ENCODE peak calls at places on chromosomes 3 and 15, in eight cellular contexts. One of them, this sample, is unnamed.
A peak's percentile ranks its signal among the peaks of the same experiment; 100 is the strongest.

GRCh38 chr15:38050529-38050928 is 116.1 kb downstream of the TMCO5A start:
- DNase-seq in heart left ventricle: no peak
- DNase-seq in right lobe of liver: no peak
- DNase-seq in Peyer's patch: no peak
- DNase-seq in MM.1S: no peak
- DNase-seq in GM12865: no peak
- DNase-seq in psoas muscle: no peak
- DNase-seq in IMR-90: peak; percentile 69
- DNase-seq in this sample: peak; percentile 82

GRCh38 chr3:63976166-63976861 is 47.0 kb downstream of the PSMD6 start:
- DNase-seq in heart left ventricle: no peak
- DNase-seq in right lobe of liver: no peak
- DNase-seq in Peyer's patch: no peak
- DNase-seq in MM.1S: no peak
- DNase-seq in GM12865: no peak
- DNase-seq in psoas muscle: no peak
- DNase-seq in IMR-90: peak; percentile 96
- DNase-seq in this sample: peak; percentile 92

GRCh38 chr15:79378394-79379158 is 53.6 kb upstream of the MINAR1 start:
- DNase-seq in heart left ventricle: no peak
- DNase-seq in right lobe of liver: no peak
- DNase-seq in Peyer's patch: no peak
- DNase-seq in MM.1S: no peak
- DNase-seq in GM12865: no peak
- DNase-seq in psoas muscle: no peak
- DNase-seq in IMR-90: peak; percentile 17
- DNase-seq in this sample: peak; percentile 15

GRCh38 chr3:173733029-173733652 is 335.6 kb downstream of the NLGN1 start:
- DNase-seq in heart left ventricle: no peak
- DNase-seq in right lobe of liver: no peak
- DNase-seq in Peyer's patch: no peak
- DNase-seq in MM.1S: peak; percentile 52
- DNase-seq in GM12865: peak; percentile 7
- DNase-seq in psoas muscle: no peak
- DNase-seq in IMR-90: peak; percentile 64
- DNase-seq in this sample: peak; percentile 68

GRCh38 chr3:10194328-10195071 is 29.8 kb downstream of the IRAK2 start:
- DNase-seq in heart left ventricle: peak; percentile 49
- DNase-seq in right lobe of liver: no peak
- DNase-seq in Peyer's patch: peak; percentile 72
- DNase-seq in MM.1S: no peak
- DNase-seq in GM12865: peak; percentile 87
- DNase-seq in psoas muscle: peak; percentile 30
- DNase-seq in IMR-90: no peak
- DNase-seq in this sample: no peak

GRCh38 chr15:28132524-28133275 is 33.6 kb upstream of the OCA2 start:
- DNase-seq in heart left ventricle: no peak
- DNase-seq in right lobe of liver: no peak
- DNase-seq in Peyer's patch: no peak
- DNase-seq in MM.1S: no peak
- DNase-seq in GM12865: no peak
- DNase-seq in psoas muscle: no peak
- DNase-seq in IMR-90: peak; percentile 68
- DNase-seq in this sample: peak; percentile 72

GRCh38 chr3:195061756-195062655 is 209.0 kb downstream of the XXYLT1 start:
- DNase-seq in heart left ventricle: no peak
- DNase-seq in right lobe of liver: no peak
- DNase-seq in Peyer's patch: no peak
- DNase-seq in MM.1S: no peak
- DNase-seq in GM12865: no peak
- DNase-seq in psoas muscle: no peak
- DNase-seq in IMR-90: no peak
- DNase-seq in this sample: no peak

GRCh38 chr3:50248387-50248786 is 12.4 kb downstream of the GNAI2 start:
- DNase-seq in heart left ventricle: peak; percentile 63
- DNase-seq in right lobe of liver: no peak
- DNase-seq in Peyer's patch: no peak
- DNase-seq in MM.1S: no peak
- DNase-seq in GM12865: no peak
- DNase-seq in psoas muscle: peak; percentile 46
- DNase-seq in IMR-90: no peak
- DNase-seq in this sample: peak; percentile 64

GRCh38 chr3:42733501-42734262 is 31.1 kb upstream of the HHATL start:
- DNase-seq in heart left ventricle: no peak
- DNase-seq in right lobe of liver: no peak
- DNase-seq in Peyer's patch: no peak
- DNase-seq in MM.1S: peak; percentile 17
- DNase-seq in GM12865: no peak
- DNase-seq in psoas muscle: no peak
- DNase-seq in IMR-90: no peak
- DNase-seq in this sample: no peak

GRCh38 chr3:53753518-53754183 is 92.6 kb downstream of the CHDH start:
- DNase-seq in heart left ventricle: no peak
- DNase-seq in right lobe of liver: no peak
- DNase-seq in Peyer's patch: no peak
- DNase-seq in MM.1S: peak; percentile 68
- DNase-seq in GM12865: peak; percentile 68
- DNase-seq in psoas muscle: no peak
- DNase-seq in IMR-90: no peak
- DNase-seq in this sample: no peak

GRCh38 chr3:94336076-94336741 is 273.3 kb downstream of the NSUN3 start:
- DNase-seq in heart left ventricle: no peak
- DNase-seq in right lobe of liver: no peak
- DNase-seq in Peyer's patch: no peak
- DNase-seq in MM.1S: peak; percentile 13
- DNase-seq in GM12865: peak; percentile 8
- DNase-seq in psoas muscle: no peak
- DNase-seq in IMR-90: peak; percentile 70
- DNase-seq in this sample: peak; percentile 2

GRCh38 chr15:64883097-64883581 is 28.6 kb upstream of the ANKDD1A start:
- DNase-seq in heart left ventricle: no peak
- DNase-seq in right lobe of liver: no peak
- DNase-seq in Peyer's patch: no peak
- DNase-seq in MM.1S: no peak
- DNase-seq in GM12865: peak; percentile 79
- DNase-seq in psoas muscle: no peak
- DNase-seq in IMR-90: peak; percentile 33
- DNase-seq in this sample: no peak

GRCh38 chr3:179732661-179733348 is 80.0 kb downstream of the USP13 start:
- DNase-seq in heart left ventricle: peak; percentile 62
- DNase-seq in right lobe of liver: peak; percentile 86
- DNase-seq in Peyer's patch: peak; percentile 17
- DNase-seq in MM.1S: no peak
- DNase-seq in GM12865: no peak
- DNase-seq in psoas muscle: peak; percentile 84
- DNase-seq in IMR-90: no peak
- DNase-seq in this sample: peak; percentile 15

GRCh38 chr3:181554233-181554765 is 157.4 kb upstream of the SOX2 start:
- DNase-seq in heart left ventricle: no peak
- DNase-seq in right lobe of liver: no peak
- DNase-seq in Peyer's patch: no peak
- DNase-seq in MM.1S: no peak
- DNase-seq in GM12865: no peak
- DNase-seq in psoas muscle: no peak
- DNase-seq in IMR-90: no peak
- DNase-seq in this sample: no peak

DNA sequence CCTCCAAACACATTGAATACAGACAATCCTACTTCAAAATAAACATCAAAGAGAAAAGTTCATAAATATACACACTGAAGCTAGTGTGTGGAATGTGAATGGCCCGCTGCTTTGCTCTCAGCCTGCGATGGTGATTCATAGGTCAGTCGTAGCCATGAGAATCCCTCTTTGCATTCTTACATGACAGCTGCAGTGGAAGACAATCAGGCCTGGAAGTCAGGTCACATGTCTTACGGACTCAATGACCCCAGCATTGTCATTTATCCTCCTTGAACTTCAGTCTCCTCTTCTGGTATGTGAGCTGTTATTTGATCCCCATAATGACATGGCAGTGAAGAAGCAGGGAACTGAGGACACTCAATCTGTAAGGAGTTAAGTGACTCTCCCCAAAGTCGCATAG is 217.8 kb upstream of the EOMES start:
- DNase-seq in heart left ventricle: no peak
- DNase-seq in right lobe of liver: no peak
- DNase-seq in Peyer's patch: no peak
- DNase-seq in MM.1S: no peak
- DNase-seq in GM12865: no peak
- DNase-seq in psoas muscle: no peak
- DNase-seq in IMR-90: peak; percentile 21
- DNase-seq in this sample: peak; percentile 40
- TF ChIP-seq CTCF in heart left ventricle: no peak
- TF ChIP-seq CTCF in right lobe of liver: no peak
- TF ChIP-seq CTCF in Peyer's patch: no peak
- TF ChIP-seq CTCF in MM.1S: no peak
- TF ChIP-seq CTCF in GM12865: no peak
- TF ChIP-seq CTCF in psoas muscle: no peak
- TF ChIP-seq CTCF in IMR-90: no peak
- TF ChIP-seq CTCF in this sample: no peak

DNA sequence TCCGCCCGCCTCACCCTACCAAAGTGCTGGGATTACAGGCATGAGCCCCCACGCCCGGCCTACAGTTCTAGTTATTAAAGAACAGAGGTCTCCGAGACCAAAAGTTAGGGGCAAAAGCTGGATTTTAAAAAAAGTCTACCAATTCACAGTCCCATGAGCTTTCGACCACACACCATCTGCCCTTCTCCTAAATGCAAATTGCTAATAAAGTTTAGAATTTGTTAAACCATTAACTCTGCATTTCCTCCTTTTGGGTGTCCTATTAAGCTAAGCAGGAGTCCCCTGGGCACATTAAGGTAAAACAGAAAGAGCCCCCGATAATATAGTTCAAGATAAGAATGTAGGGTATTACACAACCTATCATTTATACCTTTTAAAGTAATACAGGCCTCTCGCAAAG is 322.7 kb downstream of the FOXP1 start:
- DNase-seq in heart left ventricle: no peak
- DNase-seq in right lobe of liver: no peak
- DNase-seq in Peyer's patch: no peak
- DNase-seq in MM.1S: no peak
- DNase-seq in GM12865: no peak
- DNase-seq in psoas muscle: no peak
- DNase-seq in IMR-90: no peak
- DNase-seq in this sample: no peak
- TF ChIP-seq CTCF in heart left ventricle: no peak
- TF ChIP-seq CTCF in right lobe of liver: no peak
- TF ChIP-seq CTCF in Peyer's patch: no peak
- TF ChIP-seq CTCF in MM.1S: no peak
- TF ChIP-seq CTCF in GM12865: no peak
- TF ChIP-seq CTCF in psoas muscle: no peak
- TF ChIP-seq CTCF in IMR-90: no peak
- TF ChIP-seq CTCF in this sample: no peak

DNA sequence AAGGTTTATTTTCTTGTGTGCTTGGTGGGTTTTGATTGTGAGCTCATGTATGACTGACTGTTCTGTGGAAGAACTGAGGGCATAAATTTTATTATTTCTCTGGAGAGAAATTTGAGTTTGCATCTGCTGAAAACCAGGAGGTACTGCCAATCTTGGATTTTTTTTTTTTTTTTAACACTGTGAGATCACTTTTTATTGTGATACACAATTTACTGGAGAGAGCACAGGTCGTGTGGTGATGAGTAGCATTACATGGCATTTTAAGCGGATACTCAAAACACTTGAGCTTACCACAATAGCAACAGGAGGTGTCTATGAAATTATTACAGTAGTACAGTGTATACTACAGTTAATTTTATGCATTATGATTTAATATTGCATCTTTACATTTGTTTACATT is 237.4 kb downstream of the MFSD1 start:
- DNase-seq in heart left ventricle: no peak
- DNase-seq in right lobe of liver: no peak
- DNase-seq in Peyer's patch: no peak
- DNase-seq in MM.1S: no peak
- DNase-seq in GM12865: no peak
- DNase-seq in psoas muscle: no peak
- DNase-seq in IMR-90: no peak
- DNase-seq in this sample: no peak
- TF ChIP-seq CTCF in heart left ventricle: no peak
- TF ChIP-seq CTCF in right lobe of liver: no peak
- TF ChIP-seq CTCF in Peyer's patch: no peak
- TF ChIP-seq CTCF in MM.1S: no peak
- TF ChIP-seq CTCF in GM12865: no peak
- TF ChIP-seq CTCF in psoas muscle: no peak
- TF ChIP-seq CTCF in IMR-90: no peak
- TF ChIP-seq CTCF in this sample: no peak

DNA sequence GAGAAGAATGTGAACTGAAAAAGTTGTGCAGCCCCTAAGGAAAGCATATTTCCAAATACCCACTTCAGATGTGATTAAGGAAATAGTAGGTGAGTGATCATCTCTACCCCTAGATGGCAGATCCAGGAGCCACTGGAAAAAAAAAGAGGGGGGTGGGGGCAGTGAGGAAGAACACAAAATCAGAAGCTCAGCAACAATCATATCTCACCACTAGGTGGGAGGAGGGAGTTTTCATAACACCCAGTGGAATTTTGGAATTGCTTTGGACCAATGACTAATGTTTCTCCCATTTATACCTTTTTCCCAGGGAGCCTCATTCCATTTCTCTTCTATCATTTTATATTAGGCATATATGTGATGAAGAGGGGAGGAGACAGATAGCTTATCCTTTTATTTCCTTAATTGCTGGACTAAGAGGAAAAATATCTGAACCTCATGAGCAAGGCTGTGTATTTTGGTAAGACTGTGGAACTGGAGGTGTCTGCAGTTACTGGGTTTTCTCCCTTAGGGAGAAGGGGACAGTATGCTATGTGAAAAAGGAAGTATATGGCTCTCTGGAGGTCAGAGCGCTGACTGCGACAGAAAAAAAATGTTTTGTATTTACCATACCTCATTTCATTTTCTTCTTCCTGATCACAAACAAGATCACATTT is 363.4 kb downstream of the GAP43 start:
- DNase-seq in heart left ventricle: no peak
- DNase-seq in right lobe of liver: no peak
- DNase-seq in Peyer's patch: no peak
- DNase-seq in MM.1S: no peak
- DNase-seq in GM12865: peak; percentile 11
- DNase-seq in psoas muscle: no peak
- DNase-seq in IMR-90: peak; percentile 34
- DNase-seq in this sample: peak; percentile 43
- TF ChIP-seq CTCF in heart left ventricle: peak; percentile 13
- TF ChIP-seq CTCF in right lobe of liver: no peak
- TF ChIP-seq CTCF in Peyer's patch: no peak
- TF ChIP-seq CTCF in MM.1S: peak; percentile 32
- TF ChIP-seq CTCF in GM12865: peak; percentile 36
- TF ChIP-seq CTCF in psoas muscle: peak; percentile 19
- TF ChIP-seq CTCF in IMR-90: peak; percentile 45
- TF ChIP-seq CTCF in this sample: peak; percentile 19

This sample was measured in foreskin fibroblast.